ENCODE peak calls at places on chromosomes 12 and 14, in nine cellular contexts. K is fibroblast of pulmonary artery, G is GM12864, X is PC-9, I is OCI-LY7, B is cardiac muscle cell, E is fibroblast of mammary gland, U is fibroblast of lung, H is aorta. R is an unnamed sample.

GRCh38 chr14:81296263-81296923 is 75.6 kb upstream of the GTF2A1 start:
- DNase-seq in H (no peak), K (peak; percentile 1), X (no peak), U (no peak), I (no peak), E (no peak), G (no peak), B (no peak), R (no peak)

GRCh38 chr12:104636496-104636895 is 179.7 kb downstream of the CHST11 start:
- DNase-seq in H (no peak), U (no peak), B (no peak), K (no peak), E (no peak), I (no peak), X (no peak), G (no peak), R (no peak)

GRCh38 chr12:96386794-96387193 is 13.4 kb downstream of the CDK17 start:
- DNase-seq in E (no peak), B (no peak), H (no peak), X (no peak), G (no peak), U (no peak), I (peak; percentile 38), K (no peak), R (no peak)

GRCh38 chr14:64826845-64827244 is 52.9 kb downstream of the SPTB start:
- DNase-seq in I (no peak), H (no peak), E (peak; percentile 65), U (peak; percentile 11), B (no peak), K (no peak), X (no peak), G (no peak), R (no peak)

GRCh38 chr14:105888151-105888550 is 361.8 kb downstream of the TMEM121 start:
- DNase-seq in K (no peak), X (no peak), H (peak; percentile 5), G (no peak), I (no peak), U (no peak), B (no peak), E (no peak), R (peak; percentile 58)

GRCh38 chr14:105761842-105762241 is 235.5 kb downstream of the TMEM121 start:
- DNase-seq in X (no peak), E (no peak), B (no peak), H (peak; percentile 19), I (no peak), G (no peak), K (no peak), U (no peak), R (no peak)

GRCh38 chr12:57853864-57854556 is 7.5 kb upstream of the CTDSP2 start:
- DNase-seq in E (no peak), I (no peak), X (no peak), U (no peak), G (no peak), B (no peak), H (no peak), K (no peak), R (no peak)

GRCh38 chr14:53539489-53540126 is 386.5 kb upstream of the DDHD1 start:
- DNase-seq in X (peak; percentile 74), U (peak; percentile 90), G (peak; percentile 27), H (peak; percentile 82), K (peak; percentile 87), E (peak; percentile 78), B (peak; percentile 80), I (peak; percentile 78), R (peak; percentile 62)

GRCh38 chr12:110258466-110258865 is 22.6 kb upstream of the ATP2A2 start:
- DNase-seq in H (no peak), B (no peak), G (no peak), X (no peak), I (no peak), U (no peak), E (no peak), K (no peak), R (no peak)

GRCh38 chr14:89351958-89352404 is 65.1 kb downstream of the FOXN3 start:
- DNase-seq in U (no peak), G (no peak), B (no peak), H (no peak), E (no peak), X (no peak), K (no peak), I (no peak), R (no peak)
- H3K4me3 ChIP-seq in U (peak overlapping the region; percentile 7), G (no peak overlapping the region), B (no peak overlapping the region), H (no peak overlapping the region), E (no peak overlapping the region), X (no peak overlapping the region), K (no peak overlapping the region), I (peak overlapping the region; percentile 57), R (no peak overlapping the region)

GRCh38 chr12:102053062-102053349 is 8.8 kb downstream of the WASHC3 start:
- DNase-seq in H (no peak), B (no peak), X (no peak), K (no peak), G (no peak), I (no peak), E (no peak), U (no peak), R (no peak)

GRCh38 chr12:102051431-102051965 is 10.3 kb downstream of the WASHC3 start:
- DNase-seq in X (no peak), K (no peak), B (no peak), I (no peak), H (no peak), E (no peak), U (no peak), G (no peak), R (no peak)

GRCh38 chr12:102050660-102051430 is 10.9 kb downstream of the WASHC3 start:
- DNase-seq in K (no peak), E (no peak), G (no peak), B (no peak), H (no peak), I (no peak), X (no peak), U (no peak), R (peak; percentile 6)

GRCh38 chr12:102054345-102054744 is 7.4 kb downstream of the WASHC3 start:
- DNase-seq in K (no peak), H (no peak), X (no peak), B (no peak), I (no peak), E (no peak), G (no peak), U (no peak), R (no peak)

GRCh38 chr12:102052192-102053061 is 9.4 kb downstream of the WASHC3 start:
- DNase-seq in X (no peak), G (no peak), I (no peak), H (peak; percentile 51), K (no peak), B (no peak), E (no peak), U (no peak), R (no peak)
- H3K4me3 ChIP-seq in X (no peak overlapping the region), G (no peak overlapping the region), I (no peak overlapping the region), H (no peak overlapping the region), K (no peak overlapping the region), B (no peak overlapping the region), E (no peak overlapping the region), U (no peak overlapping the region), R (no peak overlapping the region)

DNA sequence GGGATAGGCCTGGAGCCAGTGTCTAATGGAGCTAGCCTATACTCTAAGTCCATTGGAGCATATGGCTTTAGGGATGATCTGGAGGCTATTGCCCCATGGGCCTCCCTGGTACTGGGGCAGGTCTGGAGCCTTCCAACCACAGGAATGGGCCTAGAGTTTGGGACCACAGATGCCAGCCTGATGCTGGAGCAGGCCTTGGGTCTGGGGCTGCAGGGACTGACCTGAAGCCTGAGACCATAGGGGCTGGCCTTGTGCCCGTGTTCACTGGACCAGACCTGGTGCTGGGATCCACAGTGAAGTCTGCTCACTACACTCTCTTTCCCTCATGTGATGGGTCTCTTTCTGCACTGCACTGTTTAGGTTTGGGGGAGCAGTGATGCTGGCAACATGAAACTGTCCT is 95.0 kb downstream of the KLHL28 start:
- DNase-seq in K (no peak), G (no peak), E (no peak), X (no peak), U (no peak), H (no peak), I (no peak), B (no peak), R (no peak)
- H3K4me3 ChIP-seq in K (no peak overlapping the region), G (no peak overlapping the region), E (no peak overlapping the region), X (no peak overlapping the region), U (no peak overlapping the region), H (no peak overlapping the region), I (no peak overlapping the region), B (no peak overlapping the region), R (no peak overlapping the region)

GRCh38 chr14:72514660-72515025 is 379.3 kb downstream of the DPF3 start:
- DNase-seq in K (no peak), H (no peak), U (no peak), I (no peak), X (no peak), G (no peak), E (no peak), B (no peak), R (no peak)
- H3K4me3 ChIP-seq in K (no peak overlapping the region), H (no peak overlapping the region), U (no peak overlapping the region), I (no peak overlapping the region), X (no peak overlapping the region), G (no peak overlapping the region), E (no peak overlapping the region), B (no peak overlapping the region), R (no peak overlapping the region)

GRCh38 chr12:24899503-24900098 is 49.3 kb downstream of the BCAT1 start:
- DNase-seq in B (no peak), I (no peak), G (no peak), K (no peak), X (no peak), H (no peak), E (no peak), U (no peak), R (no peak)

GRCh38 chr12:24903305-24904088 is 45.4 kb downstream of the BCAT1 start:
- DNase-seq in H (no peak), G (no peak), B (no peak), E (peak; percentile 32), K (no peak), I (no peak), X (no peak), U (peak; percentile 59), R (no peak)

GRCh38 chr12:24902521-24903304 is 46.2 kb downstream of the BCAT1 start:
- DNase-seq in G (no peak), B (peak; percentile 45), I (no peak), E (peak; percentile 30), K (no peak), X (no peak), H (peak; percentile 80), U (peak; percentile 46), R (no peak)

GRCh38 chr12:24904871-24905270 is 44.0 kb downstream of the BCAT1 start:
- DNase-seq in K (no peak), U (no peak), E (no peak), H (no peak), G (no peak), X (no peak), B (no peak), I (no peak), R (no peak)

DNA sequence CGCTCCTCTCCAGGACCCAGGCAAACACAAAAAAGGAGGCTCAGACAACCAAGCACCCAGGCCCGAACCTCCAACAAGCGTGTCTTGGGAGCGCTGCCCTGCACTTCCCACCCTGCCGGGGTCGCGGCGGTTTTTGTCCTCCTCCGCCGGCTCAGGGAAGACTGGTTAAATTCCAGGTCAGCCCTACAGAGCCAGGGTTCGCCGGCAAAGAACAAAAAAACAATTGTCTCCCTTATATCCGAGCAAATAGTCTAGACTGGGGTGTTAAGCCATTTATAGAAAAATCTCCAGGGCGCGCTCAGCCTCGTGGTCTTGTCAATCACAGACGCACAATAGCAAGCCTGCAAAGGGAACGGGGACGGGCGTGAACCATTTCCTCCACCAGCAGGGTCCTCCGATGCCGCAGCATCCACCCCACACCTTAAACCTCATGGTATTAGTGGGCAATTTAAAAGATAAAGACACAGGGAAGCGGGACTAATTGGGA is 46.9 kb downstream of the BCAT1 start:
- DNase-seq in I (no peak), K (no peak), E (no peak), H (no peak), X (no peak), U (no peak), B (peak; percentile 19), G (no peak), R (no peak)
- H3K4me3 ChIP-seq in I (no peak overlapping the region), K (peak overlapping the region; percentile 55), E (peak overlapping the region; percentile 55), H (peak overlapping the region; percentile 4), X (no peak overlapping the region), U (peak overlapping the region; percentile 57), B (peak overlapping the region; percentile 22), G (no peak overlapping the region), R (no peak overlapping the region)